ENCODE peak calls at places on chromosomes 7 and 10, in four cellular contexts. H is progenitor cell of endocrine pancreas, R is T-helper 2 cell, Z is left ventricle myocardium superior. E is an unnamed sample.

GRCh38 chr10:60461688-60462087 is 72.0 kb upstream of the ANK3 start:
- DNase-seq in H (no peak), R (no peak), Z (no peak), E (no peak)

GRCh38 chr10:70622541-70622940 is 20.0 kb upstream of the PRF1 start:
- DNase-seq in H (no peak), R (no peak), Z (no peak), E (no peak)

GRCh38 chr10:103445767-103446567 is 6.2 kb downstream of the CALHM2 start:
- DNase-seq in H (no peak), R (no peak), Z (peak; percentile 83), E (no peak)

GRCh38 chr7:30159698-30160143 is 24.9 kb downstream of the MTURN start:
- DNase-seq in H (no peak), R (no peak), Z (peak; percentile 36), E (no peak)

GRCh38 chr10:19683965-19684364 is 132.3 kb upstream of the PLXDC2 start:
- DNase-seq in H (no peak), R (no peak), Z (no peak), E (no peak)

GRCh38 chr10:30806824-30807223 is 177.3 kb upstream of the LYZL2 start:
- DNase-seq in H (no peak), R (no peak), Z (no peak), E (no peak)

GRCh38 chr7:35267372-35267771 is 13.5 kb upstream of the TBX20 start:
- DNase-seq in H (no peak), R (no peak), Z (no peak), E (no peak)

GRCh38 chr10:34933676-34934075 is 118.6 kb upstream of the PARD3 start:
- DNase-seq in H (no peak), R (no peak), Z (peak; percentile 76), E (no peak)

GRCh38 chr7:98211676-98212531 is 665 bp downstream of the BHLHA15 start:
- DNase-seq in H (no peak), R (no peak), Z (no peak), E (no peak)

GRCh38 chr10:91042069-91042468 is 121.2 kb upstream of the ANKRD1 start:
- DNase-seq in H (no peak), R (no peak), Z (no peak), E (no peak)